ENCODE peak calls at places on chromosome 21, in six cellular contexts. One of them, this sample, is unnamed.

GRCh38 chr21:34679056-34679455 is 10.3 kb downstream of the CLIC6 start:
- DNase-seq in activated naive CD4-positive, alpha-beta T cell: no peak
- DNase-seq in epithelial cell of esophagus: no peak
- DNase-seq in lower lobe of right lung: no peak
- DNase-seq in choroid plexus epithelial cell: no peak
- DNase-seq in endothelial cell of umbilical vein: no peak
- DNase-seq in this sample: no peak

GRCh38 chr21:42469272-42469671 is 26.8 kb downstream of the RSPH1 start:
- DNase-seq in activated naive CD4-positive, alpha-beta T cell: no peak
- DNase-seq in epithelial cell of esophagus: no peak
- DNase-seq in lower lobe of right lung: no peak
- DNase-seq in choroid plexus epithelial cell: no peak
- DNase-seq in endothelial cell of umbilical vein: no peak
- DNase-seq in this sample: peak

GRCh38 chr21:42558846-42559245 is 45.2 kb downstream of the SLC37A1 start:
- DNase-seq in activated naive CD4-positive, alpha-beta T cell: no peak
- DNase-seq in epithelial cell of esophagus: no peak
- DNase-seq in lower lobe of right lung: no peak
- DNase-seq in choroid plexus epithelial cell: no peak
- DNase-seq in endothelial cell of umbilical vein: no peak
- DNase-seq in this sample: no peak

GRCh38 chr21:40011371-40011770 is 144.1 kb downstream of the PCP4 start:
- DNase-seq in activated naive CD4-positive, alpha-beta T cell: no peak
- DNase-seq in epithelial cell of esophagus: no peak
- DNase-seq in lower lobe of right lung: no peak
- DNase-seq in choroid plexus epithelial cell: no peak
- DNase-seq in endothelial cell of umbilical vein: no peak
- DNase-seq in this sample: no peak

GRCh38 chr21:32800056-32800455 is 28.5 kb upstream of the PAXBP1 start:
- DNase-seq in activated naive CD4-positive, alpha-beta T cell: no peak
- DNase-seq in epithelial cell of esophagus: no peak
- DNase-seq in lower lobe of right lung: no peak
- DNase-seq in choroid plexus epithelial cell: peak
- DNase-seq in endothelial cell of umbilical vein: no peak
- DNase-seq in this sample: no peak

GRCh38 chr21:34807146-34807880 is 138.5 kb downstream of the CLIC6 start:
- DNase-seq in activated naive CD4-positive, alpha-beta T cell: peak
- DNase-seq in epithelial cell of esophagus: peak
- DNase-seq in lower lobe of right lung: no peak
- DNase-seq in choroid plexus epithelial cell: peak
- DNase-seq in endothelial cell of umbilical vein: peak
- DNase-seq in this sample: peak

GRCh38 chr21:38229260-38229877 is 27.4 kb upstream of the KCNJ15 start:
- DNase-seq in activated naive CD4-positive, alpha-beta T cell: no peak
- DNase-seq in epithelial cell of esophagus: peak
- DNase-seq in lower lobe of right lung: no peak
- DNase-seq in choroid plexus epithelial cell: peak
- DNase-seq in endothelial cell of umbilical vein: no peak
- DNase-seq in this sample: no peak

GRCh38 chr21:36355071-36355680 is 30.0 kb upstream of the CHAF1B start:
- DNase-seq in activated naive CD4-positive, alpha-beta T cell: no peak
- DNase-seq in epithelial cell of esophagus: no peak
- DNase-seq in lower lobe of right lung: no peak
- DNase-seq in choroid plexus epithelial cell: no peak
- DNase-seq in endothelial cell of umbilical vein: no peak
- DNase-seq in this sample: no peak

GRCh38 chr21:21750124-21750825 is 752.1 kb downstream of the NCAM2 start:
- DNase-seq in activated naive CD4-positive, alpha-beta T cell: no peak
- DNase-seq in epithelial cell of esophagus: no peak
- DNase-seq in lower lobe of right lung: no peak
- DNase-seq in choroid plexus epithelial cell: no peak
- DNase-seq in endothelial cell of umbilical vein: no peak
- DNase-seq in this sample: no peak

GRCh38 chr21:39134288-39134810 is 48.9 kb downstream of the PSMG1 start:
- DNase-seq in activated naive CD4-positive, alpha-beta T cell: no peak
- DNase-seq in epithelial cell of esophagus: no peak
- DNase-seq in lower lobe of right lung: no peak
- DNase-seq in choroid plexus epithelial cell: no peak
- DNase-seq in endothelial cell of umbilical vein: no peak
- DNase-seq in this sample: no peak